ENCODE peak calls at places on chromosomes 3 and 15, in nine cellular contexts. Y is activated T-cell treated with anti-CD3 and anti-CD28 coated beads for 48 hours; C is heart left ventricle; B is cardiac fibroblast; I is amniotic stem cell; G is mesendoderm; E is upper lobe of right lung; L is thoracic aorta; J is activated CD4-positive, alpha-beta T cell treated with anti-CD3 and anti-CD28 coated beads, Interleukin-2, amount 50 U/mL, for 1 hour. O is an unnamed sample.

GRCh38 chr15:39580630-39581500 is at the start of gene THBS1:
- DNase-seq in Y (peak; percentile 42), C (peak; percentile 86), B (peak; percentile 99), I (peak; percentile 91), G (peak; percentile 97), E (peak; percentile 94), L (peak; percentile 53), J (peak; percentile 13), O (peak; percentile 98)

GRCh38 chr3:69504232-69504631 is 118.3 kb upstream of the FRMD4B start:
- DNase-seq in Y (no peak), C (no peak), B (peak; percentile 36), I (no peak), G (no peak), E (no peak), L (no peak), J (no peak), O (no peak)

GRCh38 chr3:64143399-64144130 is 81.7 kb downstream of the PRICKLE2 start:
- DNase-seq in Y (no peak), C (no peak), B (peak; percentile 56), I (no peak), G (peak; percentile 21), E (no peak), L (no peak), J (no peak), O (no peak)

GRCh38 chr15:95281470-95281869 is 1049.0 kb upstream of the NR2F2 start:
- DNase-seq in Y (no peak), C (no peak), B (no peak), I (no peak), G (no peak), E (no peak), L (no peak), J (no peak), O (no peak)

GRCh38 chr3:23810342-23811116 is 4.8 kb downstream of the UBE2E1 start:
- DNase-seq in Y (peak; percentile 46), C (peak; percentile 44), B (peak; percentile 25), I (no peak), G (peak; percentile 95), E (peak; percentile 83), L (no peak), J (peak; percentile 22), O (peak; percentile 93)

GRCh38 chr15:84653910-84654688 is at the start of gene WDR73:
- DNase-seq in Y (peak; percentile 96), C (peak; percentile 98), B (peak; percentile 96), I (peak; percentile 88), G (peak; percentile 97), E (peak; percentile 98), L (peak; percentile 90), J (peak; percentile 97), O (peak; percentile 97)

GRCh38 chr15:91559066-91559465 is 294.4 kb upstream of the SLCO3A1 start:
- DNase-seq in Y (no peak), C (no peak), B (no peak), I (no peak), G (no peak), E (no peak), L (no peak), J (no peak), O (no peak)

GRCh38 chr15:68729789-68730201 is 90.9 kb downstream of the ANP32A start:
- DNase-seq in Y (no peak), C (peak; percentile 72), B (peak; percentile 32), I (peak; percentile 14), G (no peak), E (no peak), L (no peak), J (no peak), O (no peak)

GRCh38 chr3:9280477-9281219 is 31.2 kb upstream of the SRGAP3 start:
- DNase-seq in Y (no peak), C (no peak), B (peak; percentile 6), I (no peak), G (peak; percentile 42), E (no peak), L (no peak), J (no peak), O (peak; percentile 54)

GRCh38 chr3:169886671-169887070 is 16.9 kb upstream of the LRRC31 start:
- DNase-seq in Y (no peak), C (peak; percentile 83), B (peak; percentile 88), I (no peak), G (no peak), E (peak; percentile 86), L (peak; percentile 33), J (no peak), O (peak; percentile 22)

GRCh38 chr3:197209366-197210260 is 88.8 kb downstream of the DLG1 start:
- DNase-seq in Y (no peak), C (no peak), B (no peak), I (no peak), G (peak; percentile 30), E (no peak), L (no peak), J (no peak), O (no peak)

GRCh38 chr3:65019412-65020093 is 331.8 kb upstream of the ADAMTS9 start:
- DNase-seq in Y (no peak), C (no peak), B (no peak), I (no peak), G (no peak), E (no peak), L (no peak), J (no peak), O (peak; percentile 20)

GRCh38 chr15:59516655-59517461 is 78.9 kb downstream of the FAM81A start:
- DNase-seq in Y (no peak), C (no peak), B (no peak), I (no peak), G (no peak), E (no peak), L (no peak), J (no peak), O (no peak)

GRCh38 chr3:12253521-12253920 is 35.3 kb upstream of the PPARG start:
- DNase-seq in Y (no peak), C (no peak), B (peak; percentile 32), I (no peak), G (peak; percentile 27), E (no peak), L (no peak), J (no peak), O (no peak)

GRCh38 chr3:33146791-33147445 is 33.1 kb downstream of the CRTAP start:
- DNase-seq in Y (no peak), C (no peak), B (peak; percentile 60), I (no peak), G (no peak), E (no peak), L (no peak), J (no peak), O (peak; percentile 5)

GRCh38 chr3:49001155-49001554 is 6.0 kb upstream of the WDR6 start:
- DNase-seq in Y (no peak), C (no peak), B (no peak), I (no peak), G (no peak), E (no peak), L (no peak), J (no peak), O (no peak)

GRCh38 chr3:107431048-107431297 is 53.7 kb downstream of the CCDC54 start:
- DNase-seq in Y (peak; percentile 18), C (peak; percentile 40), B (no peak), I (no peak), G (no peak), E (no peak), L (no peak), J (no peak), O (peak; percentile 42)

GRCh38 chr3:43345246-43345645 is 58.9 kb downstream of the SNRK start:
- DNase-seq in Y (no peak), C (no peak), B (no peak), I (no peak), G (no peak), E (no peak), L (no peak), J (no peak), O (no peak)

GRCh38 chr3:59920801-59921200 is 871.0 kb upstream of the CFAP20DC start:
- DNase-seq in Y (no peak), C (no peak), B (no peak), I (no peak), G (no peak), E (no peak), L (no peak), J (no peak), O (no peak)

GRCh38 chr15:75107905-75108838 is 84.8 kb downstream of the PPCDC start:
- DNase-seq in Y (peak; percentile 64), C (no peak), B (peak; percentile 76), I (peak; percentile 76), G (no peak), E (no peak), L (no peak), J (peak; percentile 25), O (no peak)

GRCh38 chr15:93088200-93088980 is 621 bp downstream of the RGMA start:
- DNase-seq in Y (no peak), C (peak; percentile 28), B (peak; percentile 10), I (no peak), G (peak; percentile 54), E (peak; percentile 70), L (no peak), J (no peak), O (peak; percentile 72)

GRCh38 chr3:78268716-78269668 is 1229.1 kb downstream of the ROBO2 start:
- DNase-seq in Y (no peak), C (no peak), B (no peak), I (no peak), G (peak; percentile 81), E (no peak), L (no peak), J (no peak), O (no peak)

GRCh38 chr15:85941186-85941855 is 138.3 kb upstream of the AGBL1 start:
- DNase-seq in Y (no peak), C (no peak), B (peak; percentile 1), I (no peak), G (no peak), E (no peak), L (no peak), J (no peak), O (no peak)

GRCh38 chr3:171056528-171056927 is 30.0 kb upstream of the SLC2A2 start:
- DNase-seq in Y (no peak), C (no peak), B (peak; percentile 47), I (no peak), G (no peak), E (no peak), L (no peak), J (no peak), O (no peak)

O was measured in GM23338.